ENCODE peak calls at places on chromosome 5, in eight cellular contexts. Z is CD4-positive, alpha-beta T cell; R is A549; M is GM23248; F is PC-3; G is fibroblast of lung; L is WERI-Rb-1; W is colonic mucosa. E is an unnamed sample.
A peak's percentile ranks its signal among the peaks of the same experiment; 100 is the strongest.

GRCh38 chr5:122392844-122393243 is 80.8 kb downstream of the SNCAIP start:
- DNase-seq in M (peak; percentile 17), Z (no peak), R (no peak), G (peak; percentile 95), F (peak; percentile 2), L (no peak), W (no peak), E (no peak)

GRCh38 chr5:158958048-158958994 is 141.4 kb downstream of the EBF1 start:
- DNase-seq in M (peak; percentile 77), F (no peak), L (no peak), Z (no peak), G (no peak), R (no peak), W (no peak), E (no peak)

GRCh38 chr5:150036513-150036912 is 36.0 kb downstream of the HMGXB3 start:
- DNase-seq in Z (no peak), F (peak; percentile 88), W (no peak), G (peak; percentile 91), R (peak; percentile 73), L (no peak), M (peak; percentile 99), E (no peak)

GRCh38 chr5:128196791-128197190 is 113.2 kb downstream of the SLC12A2 start:
- DNase-seq in Z (no peak), W (no peak), R (no peak), M (no peak), L (no peak), F (no peak), G (peak; percentile 82), E (no peak)

GRCh38 chr5:171938358-171938757 is 68.1 kb downstream of the FBXW11 start:
- DNase-seq in G (no peak), Z (no peak), R (no peak), F (no peak), W (no peak), M (no peak), L (no peak), E (no peak)

GRCh38 chr5:34524123-34524522 is 132.0 kb upstream of the RAI14 start:
- DNase-seq in M (peak; percentile 85), W (no peak), L (no peak), Z (no peak), G (peak; percentile 74), R (peak; percentile 36), F (peak; percentile 85), E (no peak)

GRCh38 chr5:149773245-149774095 is 43.4 kb downstream of the PPARGC1B start:
- DNase-seq in Z (no peak), F (no peak), M (no peak), G (no peak), R (no peak), L (no peak), W (no peak), E (no peak)

GRCh38 chr5:121668635-121669034 is 183.0 kb upstream of the FTMT start:
- DNase-seq in W (no peak), L (no peak), R (no peak), M (no peak), G (peak; percentile 36), Z (no peak), F (peak; percentile 47), E (no peak)

GRCh38 chr5:167573274-167574127 is 717.9 kb upstream of the WWC1 start:
- DNase-seq in R (no peak), L (peak; percentile 55), Z (no peak), M (peak; percentile 80), F (no peak), W (no peak), G (peak; percentile 70), E (no peak)

GRCh38 chr5:137486707-137487106 is 12.4 kb downstream of the SPOCK1 start:
- DNase-seq in W (no peak), F (peak; percentile 62), M (peak; percentile 95), L (no peak), Z (no peak), G (no peak), R (peak; percentile 30), E (no peak)

GRCh38 chr5:6634788-6635430 is 1.7 kb downstream of the SRD5A1 start:
- DNase-seq in L (no peak), R (no peak), M (peak; percentile 24), W (no peak), F (peak; percentile 57), Z (no peak), G (peak; percentile 5), E (no peak)

GRCh38 chr5:74433255-74434123 is 207.0 kb downstream of the ENC1 start:
- DNase-seq in G (no peak), M (peak; percentile 51), L (no peak), W (no peak), Z (no peak), F (peak; percentile 8), R (no peak), E (no peak)

GRCh38 chr5:155689403-155689802 is 637.6 kb upstream of the SGCD start:
- DNase-seq in R (no peak), M (no peak), G (no peak), Z (no peak), W (no peak), F (no peak), L (no peak), E (no peak)

GRCh38 chr5:59562756-59563389 is 330.7 kb downstream of the PDE4D start:
- DNase-seq in Z (no peak), G (peak; percentile 31), M (peak; percentile 22), L (no peak), F (peak; percentile 69), W (peak; percentile 33), R (peak; percentile 91), E (no peak)

GRCh38 chr5:121671624-121672023 is 180.1 kb upstream of the FTMT start:
- DNase-seq in W (no peak), F (no peak), G (no peak), L (no peak), M (no peak), Z (no peak), R (no peak), E (no peak)

GRCh38 chr5:2196989-2197531 is 314.3 kb upstream of the IRX4 start:
- DNase-seq in M (no peak), L (no peak), G (no peak), W (peak; percentile 2), F (no peak), Z (no peak), R (no peak), E (no peak)
- H3K27ac ChIP-seq in M (no peak overlapping the region), L (no peak overlapping the region), G (no peak overlapping the region), W (no peak overlapping the region), F (no peak overlapping the region), Z (no peak overlapping the region), R (no peak overlapping the region), E (no peak overlapping the region)

GRCh38 chr5:77082280-77082679 is 4.8 kb downstream of the ZBED3 start:
- DNase-seq in M (no peak), G (no peak), F (no peak), Z (no peak), W (no peak), L (no peak), R (no peak), E (no peak)

GRCh38 chr5:77076961-77077820 is 9.9 kb downstream of the ZBED3 start:
- DNase-seq in W (peak; percentile 70), L (peak; percentile 88), G (peak; percentile 59), F (no peak), R (peak; percentile 77), Z (no peak), M (peak; percentile 85), E (peak; percentile 22)

GRCh38 chr5:77077821-77078176 is 9.3 kb downstream of the ZBED3 start:
- DNase-seq in R (no peak), M (no peak), Z (no peak), G (no peak), W (no peak), L (no peak), F (no peak), E (no peak)

GRCh38 chr5:77083088-77083487 is 4.0 kb downstream of the ZBED3 start:
- DNase-seq in W (no peak), G (no peak), F (no peak), M (no peak), L (no peak), Z (no peak), R (no peak), E (no peak)

GRCh38 chr5:77080905-77081304 is 6.2 kb downstream of the ZBED3 start:
- DNase-seq in R (no peak), G (no peak), M (no peak), W (no peak), L (no peak), F (no peak), Z (no peak), E (no peak)
- H3K27ac ChIP-seq in R (no peak overlapping the region), G (no peak overlapping the region), M (no peak overlapping the region), W (no peak overlapping the region), L (no peak overlapping the region), F (no peak overlapping the region), Z (no peak overlapping the region), E (no peak overlapping the region)

GRCh38 chr5:173777669-173778068 is 110.5 kb upstream of the CPEB4 start:
- DNase-seq in Z (no peak), M (no peak), W (no peak), F (no peak), L (no peak), R (no peak), G (no peak), E (no peak)
- H3K27ac ChIP-seq in Z (no peak overlapping the region), M (no peak overlapping the region), W (no peak overlapping the region), F (no peak overlapping the region), L (no peak overlapping the region), R (peak overlapping the region; percentile 94), G (no peak overlapping the region), E (no peak overlapping the region)

GRCh38 chr5:96294887-96295209 is 138.2 kb downstream of the PCSK1 start:
- DNase-seq in L (no peak), Z (no peak), W (no peak), G (no peak), F (no peak), M (no peak), R (no peak), E (no peak)

GRCh38 chr5:96292582-96293247 is 140.3 kb downstream of the PCSK1 start:
- DNase-seq in R (no peak), M (no peak), G (peak; percentile 65), F (no peak), Z (no peak), L (no peak), W (no peak), E (no peak)

GRCh38 chr5:96297290-96297689 is 135.8 kb downstream of the PCSK1 start:
- DNase-seq in M (peak; percentile 94), L (no peak), W (no peak), G (peak; percentile 87), F (no peak), Z (no peak), R (no peak), E (peak; percentile 4)

GRCh38 chr5:96297867-96298266 is 135.2 kb downstream of the PCSK1 start:
- DNase-seq in M (peak; percentile 95), L (no peak), R (peak; percentile 51), Z (no peak), F (no peak), W (no peak), G (peak; percentile 99), E (no peak)

DNA sequence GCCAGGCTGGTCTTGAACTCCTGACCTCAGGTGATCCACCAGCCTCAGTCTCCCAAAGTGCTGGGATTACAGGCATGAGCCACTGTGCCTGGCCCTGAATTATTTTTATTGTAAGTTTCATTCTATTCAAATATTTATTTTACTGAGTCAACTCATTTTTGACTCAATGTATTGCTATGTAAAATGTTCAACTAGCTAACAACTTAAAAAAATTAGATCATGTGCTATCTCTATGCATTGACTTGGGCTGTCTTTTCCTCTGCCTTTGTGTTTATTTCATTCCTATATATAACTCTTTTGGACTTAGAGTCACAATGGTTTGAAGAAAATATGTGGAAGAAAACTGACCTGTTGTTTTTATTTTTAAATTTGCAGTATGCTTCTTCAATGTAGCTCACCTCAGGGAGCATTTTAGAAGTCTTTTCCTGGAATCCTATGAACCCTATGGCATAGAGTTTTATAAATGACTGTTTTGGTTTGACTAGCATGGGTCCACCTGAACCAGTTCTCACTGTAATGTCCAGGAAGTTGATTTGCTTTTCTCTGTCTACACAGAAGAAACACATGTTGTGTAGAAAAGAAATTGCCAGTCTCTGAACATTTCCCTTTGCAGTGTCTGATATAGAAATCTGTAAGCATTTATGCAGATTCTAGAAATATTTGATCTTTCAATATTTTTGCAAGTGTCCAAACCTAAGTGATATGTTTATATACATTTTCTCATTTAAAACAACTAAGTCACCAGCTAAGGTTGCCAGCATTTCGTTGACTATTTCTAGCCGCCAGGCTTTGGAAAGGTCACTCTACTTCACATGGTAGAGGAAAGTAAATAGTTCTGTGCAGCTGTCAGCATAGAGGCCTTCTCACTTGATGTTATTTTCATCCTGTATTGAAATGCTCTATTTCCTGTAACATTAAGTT is 138.8 kb downstream of the PCSK1 start:
- DNase-seq in F (peak; percentile 61), M (peak; percentile 42), Z (no peak), L (no peak), W (no peak), G (peak; percentile 56), R (no peak), E (no peak)
- H3K27ac ChIP-seq in F (peak overlapping the region; percentile 68), M (peak overlapping the region; percentile 48), Z (no peak overlapping the region), L (no peak overlapping the region), W (no peak overlapping the region), G (peak overlapping the region; percentile 78), R (peak overlapping the region; percentile 25), E (no peak overlapping the region)